ENCODE peak calls at places on chromosome 3, in six cellular contexts. O, T, E, L, V and M are unnamed samples.

GRCh38 chr3:77795013-77795412 is 755.1 kb downstream of the ROBO2 start:
- DNase-seq in O (no peak), T (no peak), E (no peak), L (no peak), V (no peak), M (no peak)

GRCh38 chr3:8500208-8500961 is 1.2 kb upstream of the LMCD1 start:
- DNase-seq in O (no peak), T (peak; percentile 81), E (no peak), L (no peak), V (no peak), M (no peak)

GRCh38 chr3:140720242-140720641 is 42.4 kb downstream of the TRIM42 start:
- DNase-seq in O (no peak), T (no peak), E (no peak), L (no peak), V (no peak), M (no peak)

GRCh38 chr3:191366675-191367074 is 36.3 kb upstream of the UTS2B start:
- DNase-seq in O (no peak), T (peak; percentile 81), E (no peak), L (no peak), V (no peak), M (no peak)

GRCh38 chr3:27708246-27708645 is 13.9 kb downstream of the EOMES start:
- DNase-seq in O (no peak), T (no peak), E (no peak), L (peak; percentile 47), V (no peak), M (no peak)

GRCh38 chr3:43753743-43754142 is 63.0 kb downstream of the ABHD5 start:
- DNase-seq in O (no peak), T (peak; percentile 87), E (no peak), L (no peak), V (no peak), M (no peak)

GRCh38 chr3:73164622-73165021 is 103.2 kb downstream of the EBLN2 start:
- DNase-seq in O (no peak), T (no peak), E (no peak), L (no peak), V (no peak), M (no peak)

GRCh38 chr3:177973241-177973840 is 562.9 kb upstream of the KCNMB2 start:
- DNase-seq in O (no peak), T (peak; percentile 59), E (no peak), L (peak; percentile 57), V (no peak), M (no peak)

GRCh38 chr3:18652781-18653180 is 227.6 kb upstream of the SATB1 start:
- DNase-seq in O (no peak), T (no peak), E (no peak), L (no peak), V (no peak), M (no peak)

GRCh38 chr3:18717588-18717987 is 292.4 kb upstream of the SATB1 start:
- DNase-seq in O (no peak), T (no peak), E (no peak), L (no peak), V (no peak), M (no peak)

GRCh38 chr3:86695752-86696151 is 295.2 kb downstream of the VGLL3 start:
- DNase-seq in O (no peak), T (no peak), E (no peak), L (no peak), V (no peak), M (no peak)

GRCh38 chr3:144556392-144556791 is 584.8 kb downstream of the DIPK2A start:
- DNase-seq in O (no peak), T (peak; percentile 7), E (no peak), L (no peak), V (peak; percentile 3), M (no peak)

GRCh38 chr3:52446631-52447511 is 2.0 kb upstream of the SEMA3G start:
- DNase-seq in O (peak; percentile 53), T (peak; percentile 42), E (peak; percentile 80), L (peak; percentile 35), V (no peak), M (peak; percentile 68)

GRCh38 chr3:135487261-135487660 is 478.3 kb upstream of the PPP2R3A start:
- DNase-seq in O (no peak), T (no peak), E (no peak), L (no peak), V (no peak), M (no peak)

GRCh38 chr3:75001330-75001729 is 386.9 kb upstream of the CNTN3 start:
- DNase-seq in O (no peak), T (peak; percentile 4), E (no peak), L (peak; percentile 5), V (no peak), M (no peak)

GRCh38 chr3:58536501-58537411 is at the start of gene ACOX2:
- DNase-seq in O (no peak), T (peak; percentile 70), E (peak; percentile 74), L (no peak), V (no peak), M (no peak)

GRCh38 chr3:58532794-58533220 is 4.2 kb downstream of the ACOX2 start:
- DNase-seq in O (peak; percentile 70), T (peak; percentile 65), E (peak; percentile 81), L (peak; percentile 56), V (peak; percentile 74), M (peak; percentile 85)

GRCh38 chr3:58534592-58535494 is 2.1 kb downstream of the ACOX2 start:
- DNase-seq in O (no peak), T (no peak), E (no peak), L (no peak), V (no peak), M (no peak)

GRCh38 chr3:58537412-58538301 is 667 bp upstream of the ACOX2 start:
- DNase-seq in O (no peak), T (no peak), E (no peak), L (no peak), V (no peak), M (no peak)

GRCh38 chr3:58535531-58536500 is 1.2 kb downstream of the ACOX2 start:
- DNase-seq in O (no peak), T (no peak), E (no peak), L (peak; percentile 33), V (no peak), M (no peak)
- TF ChIP-seq CTCF in O (no peak), T (no peak), E (no peak), L (no peak), V (no peak), M (no peak)

GRCh38 chr3:184771748-184772147 is 40.2 kb upstream of the VPS8 start:
- DNase-seq in O (no peak), T (no peak), E (no peak), L (no peak), V (no peak), M (no peak)
- TF ChIP-seq CTCF in O (no peak), T (no peak), E (no peak), L (no peak), V (no peak), M (no peak)

GRCh38 chr3:95189348-95189747 is 1126.5 kb downstream of the NSUN3 start:
- DNase-seq in O (no peak), T (no peak), E (no peak), L (no peak), V (no peak), M (no peak)

DNA sequence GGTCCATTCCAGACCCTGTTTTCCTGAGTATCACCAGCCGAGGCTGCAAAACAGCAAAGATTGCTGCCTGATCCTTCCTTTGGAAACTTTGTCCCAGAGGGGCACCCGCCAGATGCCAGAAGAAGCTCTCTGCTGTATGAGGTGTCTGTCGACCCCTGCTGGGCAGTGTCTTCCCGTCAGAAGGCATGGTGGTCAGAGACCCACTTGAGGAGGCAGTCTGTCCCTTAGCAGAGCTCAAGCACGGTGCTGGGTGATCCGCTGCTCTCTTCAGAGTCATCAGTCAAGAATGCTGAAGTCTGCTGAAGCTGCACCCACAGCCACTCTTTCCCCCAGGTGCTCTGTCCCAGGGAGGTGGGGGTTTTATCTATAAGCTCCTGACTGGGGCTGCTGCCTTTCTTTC is 1121.2 kb downstream of the NSUN3 start:
- DNase-seq in O (no peak), T (no peak), E (no peak), L (no peak), V (no peak), M (no peak)
- TF ChIP-seq CTCF in O (no peak), T (no peak), E (no peak), L (no peak), V (no peak), M (no peak)

DNA sequence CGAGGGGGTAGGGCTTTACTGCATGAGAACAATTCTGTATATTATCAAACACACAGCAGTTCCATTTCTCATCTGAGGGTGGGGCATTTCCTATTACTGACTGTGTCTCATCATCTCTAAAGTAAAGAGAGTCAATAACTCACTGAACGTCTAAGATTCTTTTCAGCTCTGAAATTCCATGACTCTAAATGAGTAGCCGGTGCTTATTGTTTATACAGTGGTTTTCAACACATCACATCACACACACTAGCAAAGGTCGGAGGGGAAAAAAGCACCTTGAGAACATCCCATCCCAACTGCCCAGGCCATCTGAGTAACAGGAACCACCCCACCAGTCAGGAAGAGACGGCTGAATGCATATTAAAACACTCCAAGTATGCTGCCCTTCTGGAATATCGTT is 196.0 kb downstream of the SUCLG2 start:
- DNase-seq in O (no peak), T (peak; percentile 70), E (no peak), L (no peak), V (no peak), M (no peak)
- TF ChIP-seq CTCF in O (no peak), T (no peak), E (no peak), L (no peak), V (no peak), M (no peak)

DNA sequence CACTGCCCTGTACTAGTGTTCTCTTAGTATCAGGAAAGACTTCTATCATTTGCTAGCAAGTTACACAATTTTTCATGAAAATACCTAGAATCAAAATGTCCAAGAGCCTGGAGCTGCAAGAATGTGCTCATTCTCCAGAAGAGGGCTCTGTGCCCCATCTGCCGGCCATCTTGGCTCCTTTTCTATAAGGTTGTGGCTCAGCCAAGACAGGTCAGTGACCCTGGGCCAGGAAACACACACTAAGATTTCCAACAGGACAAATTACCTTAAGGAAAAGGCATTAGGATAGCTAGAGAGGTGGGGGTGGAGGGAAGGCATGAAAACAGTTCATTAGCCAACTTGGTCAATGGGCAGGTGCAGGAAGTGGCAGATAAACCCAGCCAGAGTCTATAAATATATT is 20.7 kb downstream of the TIMP4 start:
- DNase-seq in O (no peak), T (peak; percentile 24), E (no peak), L (no peak), V (peak; percentile 13), M (no peak)
- TF ChIP-seq CTCF in O (no peak), T (peak; percentile 48), E (peak; percentile 26), L (peak; percentile 52), V (peak; percentile 73), M (peak; percentile 2)

DNA sequence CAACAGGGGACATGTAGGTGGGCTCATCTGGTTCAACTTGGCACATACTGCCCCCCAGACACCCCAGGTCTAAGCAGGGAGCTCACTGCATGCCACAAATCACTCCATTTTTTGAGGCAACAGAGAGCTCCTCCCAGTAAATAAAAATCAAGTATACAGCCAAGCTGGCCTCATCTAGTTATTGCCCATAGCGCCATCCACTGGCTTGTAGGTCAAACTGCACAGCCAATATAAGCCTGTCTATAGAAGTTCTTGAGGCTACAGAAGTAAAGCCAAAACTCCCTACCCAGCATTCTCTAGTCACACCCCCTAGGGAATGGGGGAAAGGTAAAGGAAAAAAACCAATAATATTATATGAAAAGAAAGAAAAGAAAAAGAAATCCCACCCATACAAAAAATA is 453.7 kb downstream of the ZNF385D start:
- DNase-seq in O (no peak), T (no peak), E (no peak), L (no peak), V (no peak), M (no peak)
- TF ChIP-seq CTCF in O (no peak), T (no peak), E (no peak), L (no peak), V (no peak), M (no peak)